ENCODE peak calls at places on chromosomes 5 and 9, in four cellular contexts. One of them, this sample, is unnamed.

GRCh38 chr9:106322741-106323140 is 540.2 kb upstream of the ZNF462 start:
- DNase-seq in AG10803: no peak
- DNase-seq in T-helper 17 cell: no peak
- DNase-seq in AG04449: no peak
- DNase-seq in this sample: no peak

GRCh38 chr5:93385665-93386064 is 195.4 kb downstream of the NR2F1-AS1 start:
- DNase-seq in T-helper 17 cell: no peak
- DNase-seq in AG10803: peak
- DNase-seq in AG04449: no peak
- DNase-seq in this sample: peak

GRCh38 chr5:157308826-157309465 is 43.0 kb downstream of the CYFIP2 start:
- DNase-seq in T-helper 17 cell: no peak
- DNase-seq in AG04449: peak
- DNase-seq in AG10803: peak
- DNase-seq in this sample: no peak

GRCh38 chr5:139669681-139670368 is 21.7 kb downstream of the CXXC5 start:
- DNase-seq in T-helper 17 cell: no peak
- DNase-seq in AG04449: no peak
- DNase-seq in AG10803: no peak
- DNase-seq in this sample: no peak

GRCh38 chr5:41656597-41656996 is 146.2 kb upstream of the PLCXD3 start:
- DNase-seq in T-helper 17 cell: no peak
- DNase-seq in AG04449: no peak
- DNase-seq in AG10803: no peak
- DNase-seq in this sample: no peak

GRCh38 chr5:149381986-149382338 is 2.9 kb upstream of the IL17B start:
- DNase-seq in T-helper 17 cell: peak
- DNase-seq in AG10803: peak
- DNase-seq in AG04449: no peak
- DNase-seq in this sample: no peak

GRCh38 chr5:32916648-32917047 is 205.5 kb downstream of the NPR3 start:
- DNase-seq in AG04449: no peak
- DNase-seq in T-helper 17 cell: no peak
- DNase-seq in AG10803: peak
- DNase-seq in this sample: peak

GRCh38 chr9:136205707-136205992 is 722 bp upstream of the LHX3 start:
- DNase-seq in AG10803: no peak
- DNase-seq in T-helper 17 cell: no peak
- DNase-seq in AG04449: no peak
- DNase-seq in this sample: no peak

GRCh38 chr9:76162751-76163500 is 231.3 kb downstream of the RFK start:
- DNase-seq in T-helper 17 cell: no peak
- DNase-seq in AG10803: peak
- DNase-seq in AG04449: no peak
- DNase-seq in this sample: peak

GRCh38 chr5:142722146-142722545 is 36.3 kb upstream of the FGF1 start:
- DNase-seq in AG10803: peak
- DNase-seq in T-helper 17 cell: no peak
- DNase-seq in AG04449: no peak
- DNase-seq in this sample: no peak

GRCh38 chr9:93167838-93168237 is 16.1 kb upstream of the WNK2 start:
- DNase-seq in AG04449: no peak
- DNase-seq in AG10803: no peak
- DNase-seq in T-helper 17 cell: no peak
- DNase-seq in this sample: no peak

GRCh38 chr9:2181794-2182193 is 166.6 kb downstream of the SMARCA2 start:
- DNase-seq in AG04449: no peak
- DNase-seq in AG10803: peak
- DNase-seq in T-helper 17 cell: no peak
- DNase-seq in this sample: no peak

GRCh38 chr5:132181011-132181629 is 46.5 kb downstream of the P4HA2 start:
- DNase-seq in AG10803: no peak
- DNase-seq in T-helper 17 cell: no peak
- DNase-seq in AG04449: no peak
- DNase-seq in this sample: no peak

GRCh38 chr5:143313298-143313852 is 90.1 kb downstream of the NR3C1 start:
- DNase-seq in T-helper 17 cell: no peak
- DNase-seq in AG04449: no peak
- DNase-seq in AG10803: no peak
- DNase-seq in this sample: no peak

GRCh38 chr9:35940474-35941467 is 17.2 kb downstream of the OR2S2 start:
- DNase-seq in AG10803: no peak
- DNase-seq in T-helper 17 cell: no peak
- DNase-seq in AG04449: no peak
- DNase-seq in this sample: no peak